ENCODE peak calls at places on chromosomes 13 and 19, in four cellular contexts. F is CD8-positive, alpha-beta T cell; L is cardiac muscle cell; H is astrocyte of the spinal cord. B is an unnamed sample.

GRCh38 chr19:35124098-35125060 is 8.8 kb downstream of the FXYD3 start:
- DNase-seq in F (peak), L (peak), H (peak), B (peak)

GRCh38 chr13:30616927-30617314 is 799 bp upstream of the USPL1 start:
- DNase-seq in F (peak), L (peak), H (peak), B (peak)

GRCh38 chr19:45460807-45461347 is 6.9 kb upstream of the FOSB start:
- DNase-seq in F (no peak), L (no peak), H (no peak), B (no peak)

GRCh38 chr13:75801388-75801787 is 165.3 kb downstream of the LMO7 start:
- DNase-seq in F (no peak), L (no peak), H (no peak), B (no peak)

GRCh38 chr13:25172303-25172630 is 179 bp upstream of the AMER2 start:
- DNase-seq in F (no peak), L (no peak), H (no peak), B (no peak)

GRCh38 chr13:75881109-75881775 is 245.1 kb downstream of the LMO7 start:
- DNase-seq in F (no peak), L (no peak), H (no peak), B (no peak)

GRCh38 chr19:2476451-2477140 is 669 bp downstream of the GADD45B start:
- DNase-seq in F (peak), L (peak), H (peak), B (peak)

GRCh38 chr13:87941244-87941643 is 270.1 kb downstream of the SLITRK5 start:
- DNase-seq in F (no peak), L (no peak), H (no peak), B (no peak)

GRCh38 chr13:108959254-108959653 is 329.8 kb downstream of the MYO16 start:
- DNase-seq in F (no peak), L (peak), H (no peak), B (peak)

GRCh38 chr13:37747071-37747612 is 122.4 kb downstream of the TRPC4 start:
- DNase-seq in F (no peak), L (peak), H (peak), B (peak)

GRCh38 chr19:3893509-3894179 is 13.2 kb downstream of the ATCAY start:
- DNase-seq in F (no peak), L (no peak), H (no peak), B (no peak)

GRCh38 chr19:29681422-29682235 is 16.4 kb downstream of the PLEKHF1 start:
- DNase-seq in F (no peak), L (peak), H (no peak), B (no peak)

GRCh38 chr19:18939163-18939562 is 1.9 kb downstream of the HOMER3 start:
- DNase-seq in F (no peak), L (no peak), H (no peak), B (no peak)
- H3K4me3 ChIP-seq in F (no peak), L (no peak), H (peak), B (no peak)

GRCh38 chr19:7370546-7370945 is 21.8 kb downstream of the ARHGEF18 start:
- DNase-seq in F (no peak), L (no peak), H (no peak), B (no peak)

GRCh38 chr19:7363225-7363624 is 14.5 kb downstream of the ARHGEF18 start:
- DNase-seq in F (no peak), L (no peak), H (no peak), B (no peak)

GRCh38 chr19:7371001-7371400 is 22.3 kb downstream of the ARHGEF18 start:
- DNase-seq in F (no peak), L (no peak), H (no peak), B (no peak)

GRCh38 chr19:7368456-7368855 is 19.7 kb downstream of the ARHGEF18 start:
- DNase-seq in F (no peak), L (peak), H (no peak), B (no peak)

DNA sequence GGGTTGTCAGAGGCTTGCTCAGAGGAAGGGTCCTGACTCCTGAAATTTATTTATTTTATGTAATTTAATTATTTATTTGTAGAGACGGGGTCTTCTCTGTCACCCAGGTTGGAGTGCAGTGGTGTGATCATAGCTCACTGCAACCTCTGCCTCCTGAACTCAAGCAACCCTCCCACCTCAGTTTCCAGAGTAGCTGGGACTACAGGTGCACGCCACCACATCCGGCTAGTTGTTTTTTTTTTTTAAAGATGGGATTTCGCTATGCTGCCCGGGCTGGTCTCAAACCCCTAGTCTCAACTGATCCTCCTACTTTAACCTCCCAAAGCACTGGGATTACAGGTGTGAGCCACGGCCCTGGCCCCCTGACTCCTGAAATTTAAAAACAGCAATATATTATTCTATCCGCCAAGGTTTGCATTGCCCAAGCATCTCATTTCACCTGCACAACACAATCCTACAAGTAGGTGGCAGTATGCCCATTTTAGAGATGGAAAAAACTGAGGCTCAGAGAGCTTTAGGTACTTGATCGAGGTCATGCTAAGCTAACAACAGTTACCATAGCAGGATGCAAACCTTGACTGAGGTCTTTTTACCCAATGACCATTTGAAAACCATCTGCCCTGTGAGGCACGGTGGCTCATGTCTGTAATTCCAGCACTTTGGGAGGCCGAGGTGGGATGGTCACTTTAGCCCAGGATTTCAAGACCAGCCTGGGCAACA is 18.1 kb downstream of the ARHGEF18 start:
- DNase-seq in F (no peak), L (peak), H (peak), B (peak)
- TF ChIP-seq CTCF in F (peak), L (peak), H (peak), B (peak)

GRCh38 chr13:99982741-99983400 is 1.3 kb downstream of the ZIC2 start:
- DNase-seq in F (no peak), L (no peak), H (no peak), B (no peak)
- H3K4me3 ChIP-seq in F (no peak), L (peak), H (peak), B (no peak)

DNA sequence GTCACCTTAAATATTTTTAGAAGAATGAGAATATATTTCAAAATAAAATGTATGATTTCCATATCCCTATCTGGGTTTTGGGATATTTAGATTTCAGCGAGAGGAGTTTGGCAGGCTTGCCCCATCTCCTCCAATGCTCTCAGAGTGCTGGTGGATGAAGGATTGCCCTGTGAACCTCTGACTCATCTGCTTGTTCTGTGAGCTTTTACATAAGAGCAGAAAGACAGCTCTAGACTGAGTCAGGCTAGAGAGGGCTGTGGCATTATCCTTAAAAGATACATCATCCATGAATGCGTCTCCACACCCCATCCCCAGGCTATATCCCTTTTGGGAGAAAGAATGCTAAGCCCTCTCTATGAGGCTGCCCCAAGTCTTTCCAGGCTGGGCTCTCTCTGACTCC is 190.6 kb downstream of the TUBA3C start:
- DNase-seq in F (no peak), L (no peak), H (no peak), B (peak)
- TF ChIP-seq CTCF in F (no peak), L (no peak), H (no peak), B (no peak)

DNA sequence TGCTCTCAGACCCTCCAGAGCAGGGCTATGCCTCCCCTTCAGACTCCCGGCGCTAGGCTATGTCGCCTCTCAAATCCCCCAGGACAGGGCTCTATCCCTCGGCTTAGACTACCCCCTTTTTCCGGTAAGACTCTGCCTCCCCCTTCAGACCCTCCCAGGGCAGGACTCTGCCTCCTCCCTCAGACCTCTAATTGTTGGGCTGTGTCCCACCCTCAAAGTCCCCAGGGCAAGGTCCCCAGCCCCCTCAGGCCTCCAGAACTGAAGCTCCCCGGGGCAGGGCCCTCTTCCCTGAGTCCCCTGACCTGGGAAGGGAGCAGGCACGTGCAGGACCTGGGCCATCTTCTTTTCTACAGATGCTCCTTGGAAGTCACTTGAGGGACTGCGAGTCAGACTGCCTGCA is 3.2 kb downstream of the KANK2 start:
- DNase-seq in F (no peak), L (no peak), H (no peak), B (no peak)
- H3K4me3 ChIP-seq in F (no peak), L (no peak), H (peak), B (no peak)

GRCh38 chr19:15453906-15454305 is 4.2 kb upstream of the WIZ start:
- DNase-seq in F (no peak), L (no peak), H (no peak), B (no peak)

GRCh38 chr19:15454371-15454800 is 4.6 kb upstream of the WIZ start:
- DNase-seq in F (no peak), L (no peak), H (no peak), B (no peak)

GRCh38 chr19:15450528-15450890 is 753 bp upstream of the WIZ start:
- DNase-seq in F (no peak), L (no peak), H (no peak), B (no peak)

GRCh38 chr19:15452111-15453047 is 2.6 kb upstream of the WIZ start:
- DNase-seq in F (no peak), L (peak), H (peak), B (peak)

DNA sequence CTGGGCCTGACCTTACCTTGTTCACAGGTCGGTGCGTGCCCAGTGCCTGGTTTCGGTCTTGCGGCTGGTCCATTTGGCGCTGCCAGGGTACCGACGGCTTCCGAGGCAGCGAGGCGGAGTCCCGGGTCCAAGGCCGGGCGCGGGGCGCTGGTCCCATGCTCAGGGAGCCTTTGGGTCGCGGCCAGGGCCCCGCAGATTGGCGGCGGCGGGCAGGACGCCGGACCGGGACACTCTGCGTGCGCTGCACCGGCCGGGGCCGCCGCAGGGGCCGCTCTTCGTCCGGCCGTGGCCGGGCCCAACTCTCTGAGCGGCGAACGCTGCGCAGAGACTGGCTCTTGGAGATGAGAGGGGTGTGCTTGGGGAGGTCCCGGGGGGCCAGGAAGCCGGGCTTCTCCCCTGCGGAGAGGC is 3.3 kb upstream of the WIZ start:
- DNase-seq in F (no peak), L (peak), H (no peak), B (no peak)
- TF ChIP-seq CTCF in F (no peak), L (peak), H (no peak), B (no peak)

B was measured in epithelial cell of esophagus.